ENCODE peak calls at places on chromosome 9, in ten cellular contexts. I, S, T, E, J, N, F, D, C and H are unnamed samples.

GRCh38 chr9:129370770-129371169 is 192.7 kb upstream of the IER5L start:
- DNase-seq in I (no peak), S (no peak), T (no peak), E (no peak), J (no peak), N (no peak), F (no peak), D (no peak), C (no peak), H (no peak)

GRCh38 chr9:78296208-78296892 is 575 bp upstream of the PSAT1 start:
- DNase-seq in I (no peak), S (no peak), T (no peak), E (no peak), J (peak), N (no peak), F (no peak), D (no peak), C (peak), H (no peak)

GRCh38 chr9:32395483-32396216 is 11.2 kb downstream of the ACO1 start:
- DNase-seq in I (no peak), S (peak), T (peak), E (no peak), J (peak), N (no peak), F (no peak), D (no peak), C (peak), H (no peak)

GRCh38 chr9:111730937-111731567 is 63.7 kb downstream of the SHOC1 start:
- DNase-seq in I (no peak), S (no peak), T (peak), E (no peak), J (no peak), N (no peak), F (no peak), D (no peak), C (peak), H (no peak)

GRCh38 chr9:100206899-100207298 is 107.9 kb downstream of the INVS start:
- DNase-seq in I (no peak), S (no peak), T (no peak), E (no peak), J (no peak), N (no peak), F (no peak), D (no peak), C (peak), H (no peak)

GRCh38 chr9:70340572-70340971 is 73.9 kb downstream of the KLF9 start:
- DNase-seq in I (no peak), S (no peak), T (no peak), E (no peak), J (no peak), N (no peak), F (peak), D (no peak), C (peak), H (no peak)

GRCh38 chr9:123954921-123955320 is 25.0 kb upstream of the DENND1A start:
- DNase-seq in I (no peak), S (no peak), T (no peak), E (no peak), J (no peak), N (no peak), F (no peak), D (no peak), C (no peak), H (no peak)

GRCh38 chr9:133844876-133845658 is 106.9 kb upstream of the SARDH start:
- DNase-seq in I (no peak), S (no peak), T (no peak), E (no peak), J (peak), N (peak), F (no peak), D (no peak), C (peak), H (no peak)

GRCh38 chr9:72704688-72705375 is 183.4 kb downstream of the TMC1 start:
- DNase-seq in I (no peak), S (no peak), T (no peak), E (no peak), J (no peak), N (no peak), F (no peak), D (no peak), C (no peak), H (no peak)

GRCh38 chr9:34072868-34073590 is 24.3 kb upstream of the UBAP2 start:
- DNase-seq in I (no peak), S (peak), T (peak), E (no peak), J (peak), N (no peak), F (no peak), D (no peak), C (peak), H (no peak)

GRCh38 chr9:3858961-3859360 is 333.2 kb upstream of the RFX3 start:
- DNase-seq in I (no peak), S (no peak), T (no peak), E (no peak), J (no peak), N (no peak), F (no peak), D (no peak), C (peak), H (no peak)

GRCh38 chr9:91712811-91713210 is 237.2 kb downstream of the ROR2 start:
- DNase-seq in I (no peak), S (no peak), T (no peak), E (no peak), J (no peak), N (peak), F (no peak), D (no peak), C (no peak), H (no peak)

GRCh38 chr9:106916491-106917235 is 53.7 kb downstream of the ZNF462 start:
- DNase-seq in I (no peak), S (peak), T (peak), E (no peak), J (peak), N (no peak), F (no peak), D (no peak), C (peak), H (no peak)

GRCh38 chr9:15510789-15511575 is at the start of gene PSIP1:
- DNase-seq in I (peak), S (peak), T (no peak), E (peak), J (peak), N (peak), F (peak), D (peak), C (peak), H (peak)

GRCh38 chr9:32011049-32011448 is 373.4 kb upstream of the ACO1 start:
- DNase-seq in I (no peak), S (no peak), T (no peak), E (no peak), J (no peak), N (no peak), F (no peak), D (no peak), C (no peak), H (no peak)

GRCh38 chr9:138053321-138053868 is 175.8 kb downstream of the CACNA1B start:
- DNase-seq in I (no peak), S (no peak), T (no peak), E (no peak), J (no peak), N (no peak), F (no peak), D (no peak), C (no peak), H (no peak)

GRCh38 chr9:118128313-118128712 is 424.1 kb downstream of the TLR4 start:
- DNase-seq in I (no peak), S (no peak), T (no peak), E (no peak), J (no peak), N (peak), F (no peak), D (no peak), C (no peak), H (no peak)

GRCh38 chr9:99980578-99980977 is 74.1 kb downstream of the STX17 start:
- DNase-seq in I (no peak), S (no peak), T (no peak), E (no peak), J (no peak), N (no peak), F (no peak), D (no peak), C (no peak), H (no peak)

GRCh38 chr9:109256381-109256780 is 64.5 kb downstream of the EPB41L4B start:
- DNase-seq in I (no peak), S (no peak), T (no peak), E (no peak), J (no peak), N (no peak), F (no peak), D (no peak), C (peak), H (no peak)

GRCh38 chr9:127980056-127980705 is 608 bp downstream of the EEIG1 start:
- DNase-seq in I (no peak), S (no peak), T (no peak), E (no peak), J (peak), N (no peak), F (no peak), D (peak), C (peak), H (peak)

GRCh38 chr9:99231708-99232107 is 9.6 kb downstream of the SEC61B start:
- DNase-seq in I (no peak), S (no peak), T (no peak), E (no peak), J (peak), N (no peak), F (peak), D (peak), C (no peak), H (no peak)

GRCh38 chr9:16721972-16722371 is 148.5 kb downstream of the BNC2 start:
- DNase-seq in I (no peak), S (no peak), T (no peak), E (peak), J (peak), N (no peak), F (no peak), D (no peak), C (no peak), H (no peak)

GRCh38 chr9:127541865-127542264 is 70.2 kb upstream of the STXBP1 start:
- DNase-seq in I (no peak), S (no peak), T (no peak), E (peak), J (peak), N (no peak), F (no peak), D (no peak), C (no peak), H (no peak)

GRCh38 chr9:111936391-111936790 is 39.8 kb downstream of the UGCG start:
- DNase-seq in I (no peak), S (no peak), T (no peak), E (no peak), J (no peak), N (no peak), F (no peak), D (no peak), C (no peak), H (no peak)

GRCh38 chr9:72979405-72980100 is 26.7 kb upstream of the ALDH1A1 start:
- DNase-seq in I (no peak), S (no peak), T (no peak), E (no peak), J (no peak), N (no peak), F (no peak), D (no peak), C (no peak), H (no peak)

GRCh38 chr9:17839744-17840143 is 260.9 kb downstream of the SH3GL2 start:
- DNase-seq in I (no peak), S (no peak), T (no peak), E (no peak), J (no peak), N (no peak), F (no peak), D (no peak), C (no peak), H (no peak)

GRCh38 chr9:79800578-79800977 is 228.8 kb downstream of the TLE4 start:
- DNase-seq in I (no peak), S (no peak), T (no peak), E (no peak), J (no peak), N (no peak), F (no peak), D (no peak), C (peak), H (no peak)

DNA sequence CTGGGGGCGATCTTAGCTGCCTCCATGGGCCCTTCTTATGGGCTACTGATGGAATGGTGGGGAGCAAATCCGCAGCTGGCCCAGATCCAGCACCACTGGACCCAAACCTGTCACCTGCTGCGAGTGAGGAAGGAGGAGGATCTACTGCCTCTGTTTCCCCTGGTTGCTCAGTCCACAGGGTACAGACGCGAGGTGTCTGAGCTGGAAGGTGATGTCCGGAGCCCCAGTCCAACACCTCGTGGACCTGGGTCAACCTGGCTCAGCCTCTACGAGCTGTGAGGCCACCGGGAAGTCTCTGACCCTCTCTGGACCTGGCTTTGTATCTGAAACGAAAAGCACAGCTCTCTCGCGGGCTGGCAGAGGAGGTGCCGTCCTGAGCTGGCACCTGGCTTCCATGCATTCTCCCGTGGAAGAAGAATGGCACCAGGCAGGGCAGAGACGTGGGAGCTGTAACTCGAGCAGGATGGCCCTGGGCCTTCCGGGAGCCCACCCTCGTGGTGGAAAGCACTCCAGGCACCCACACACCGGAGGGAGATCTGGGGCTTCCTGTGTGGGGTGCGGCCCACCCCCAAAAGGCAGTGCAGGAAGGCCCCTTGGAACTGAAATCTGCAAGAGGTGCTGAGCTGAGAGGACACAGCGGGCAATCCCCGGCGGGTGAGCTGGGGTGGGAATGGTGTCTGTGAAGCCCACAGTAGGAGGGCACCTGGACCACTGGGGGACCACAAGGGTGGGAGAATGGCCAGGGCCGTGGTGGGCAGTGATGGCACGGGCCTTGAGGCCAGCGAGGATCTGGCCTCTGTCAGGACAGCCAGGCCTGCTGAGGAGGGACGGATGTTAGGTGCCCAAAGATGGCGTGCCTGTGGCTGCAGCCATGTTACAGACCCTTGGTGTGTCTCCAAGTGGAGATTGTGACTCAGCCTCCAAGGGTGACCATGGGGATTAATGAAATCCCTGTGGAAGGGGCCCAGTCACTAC is 133.4 kb downstream of the OLFM1 start:
- DNase-seq in I (no peak), S (no peak), T (no peak), E (no peak), J (peak), N (no peak), F (no peak), D (no peak), C (no peak), H (no peak)
- TF ChIP-seq CTCF in I (no peak), S (no peak), T (no peak), E (no peak), J (no peak), N (no peak), F (no peak), D (no peak), C (no peak), H (no peak)

GRCh38 chr9:135820661-135821060 is 86.7 kb downstream of the CAMSAP1 start:
- DNase-seq in I (no peak), S (no peak), T (no peak), E (no peak), J (no peak), N (peak), F (no peak), D (no peak), C (no peak), H (no peak)

GRCh38 chr9:135817951-135818717 is 89.2 kb downstream of the CAMSAP1 start:
- DNase-seq in I (no peak), S (no peak), T (no peak), E (no peak), J (no peak), N (peak), F (no peak), D (no peak), C (no peak), H (no peak)

GRCh38 chr9:135821116-135821515 is 86.2 kb downstream of the CAMSAP1 start:
- DNase-seq in I (no peak), S (no peak), T (no peak), E (no peak), J (no peak), N (peak), F (no peak), D (no peak), C (no peak), H (no peak)

GRCh38 chr9:135818718-135819475 is 88.4 kb downstream of the CAMSAP1 start:
- DNase-seq in I (no peak), S (no peak), T (no peak), E (no peak), J (no peak), N (peak), F (no peak), D (no peak), C (no peak), H (no peak)

GRCh38 chr9:135819905-135820304 is 87.4 kb downstream of the CAMSAP1 start:
- DNase-seq in I (no peak), S (no peak), T (no peak), E (no peak), J (no peak), N (peak), F (no peak), D (no peak), C (no peak), H (no peak)
- TF ChIP-seq CTCF in I (no peak), S (no peak), T (no peak), E (no peak), J (no peak), N (no peak), F (no peak), D (no peak), C (no peak), H (no peak)

GRCh38 chr9:114237781-114238180 is 82.4 kb downstream of the COL27A1 start:
- DNase-seq in I (no peak), S (no peak), T (no peak), E (no peak), J (no peak), N (no peak), F (no peak), D (no peak), C (no peak), H (no peak)

GRCh38 chr9:114238471-114238870 is 83.1 kb downstream of the COL27A1 start:
- DNase-seq in I (no peak), S (no peak), T (no peak), E (peak), J (no peak), N (no peak), F (no peak), D (no peak), C (no peak), H (no peak)

GRCh38 chr9:114240647-114241558 is 82.0 kb upstream of the ORM1 start:
- DNase-seq in I (no peak), S (no peak), T (no peak), E (no peak), J (no peak), N (no peak), F (no peak), D (no peak), C (no peak), H (no peak)

GRCh38 chr9:114240216-114240615 is 82.7 kb upstream of the ORM1 start:
- DNase-seq in I (no peak), S (no peak), T (no peak), E (no peak), J (no peak), N (no peak), F (no peak), D (no peak), C (no peak), H (no peak)

GRCh38 chr9:114238919-114239879 is 83.7 kb upstream of the ORM1 start:
- DNase-seq in I (no peak), S (no peak), T (no peak), E (no peak), J (no peak), N (no peak), F (no peak), D (no peak), C (peak), H (no peak)
- TF ChIP-seq CTCF in I (no peak), S (peak), T (peak), E (peak), J (no peak), N (no peak), F (no peak), D (no peak), C (peak), H (no peak)

GRCh38 chr9:93531374-93531773 is 45.0 kb upstream of the PHF2 start:
- DNase-seq in I (no peak), S (no peak), T (no peak), E (no peak), J (no peak), N (no peak), F (no peak), D (no peak), C (no peak), H (no peak)
- TF ChIP-seq CTCF in I (peak), S (no peak), T (no peak), E (peak), J (peak), N (no peak), F (no peak), D (no peak), C (peak), H (no peak)

DNA sequence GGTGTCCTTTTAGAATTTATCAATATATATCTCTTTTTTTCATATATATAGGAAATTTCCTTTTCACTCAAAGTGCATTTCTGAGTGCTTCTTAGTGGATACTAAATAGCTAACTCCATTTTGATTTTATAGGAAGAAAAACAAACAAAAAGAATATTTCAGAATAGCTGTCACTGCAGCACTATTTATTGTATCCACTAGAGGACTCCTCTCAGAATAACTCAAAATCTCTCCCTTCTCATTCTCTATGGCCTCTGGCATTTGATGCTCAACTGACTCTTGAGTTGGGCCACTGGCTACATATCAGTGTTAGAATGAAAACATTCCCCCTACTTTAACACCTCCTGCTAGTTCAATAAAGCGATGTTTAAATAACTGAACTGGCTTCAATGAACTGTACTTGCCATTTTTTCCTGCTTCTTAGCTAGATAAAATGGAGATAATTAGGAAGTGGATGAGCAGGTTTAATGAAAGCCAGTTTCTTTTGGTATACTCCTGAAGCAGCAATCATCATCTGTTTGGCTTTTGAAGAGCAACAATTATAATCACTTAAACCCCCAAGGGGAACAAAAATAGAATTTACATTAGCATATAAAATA is 16.6 kb upstream of the ELAVL2 start:
- DNase-seq in I (no peak), S (no peak), T (no peak), E (no peak), J (no peak), N (no peak), F (no peak), D (no peak), C (no peak), H (no peak)
- TF ChIP-seq CTCF in I (peak), S (no peak), T (peak), E (no peak), J (no peak), N (no peak), F (no peak), D (no peak), C (peak), H (no peak)

GRCh38 chr9:69115621-69116020 is 58.5 kb upstream of the TJP2 start:
- DNase-seq in I (no peak), S (no peak), T (no peak), E (no peak), J (no peak), N (no peak), F (no peak), D (no peak), C (no peak), H (no peak)
- TF ChIP-seq CTCF in I (no peak), S (no peak), T (no peak), E (no peak), J (peak), N (no peak), F (no peak), D (no peak), C (no peak), H (no peak)